ENCODE peak calls at places on chromosomes 13 and 19, in four cellular contexts. One of them, this sample, is unnamed.

GRCh38 chr19:50830266-50831025 is 2.9 kb downstream of the KLK15 start:
- DNase-seq in HepG2: no peak
- DNase-seq in HCT116: no peak
- DNase-seq in K562: no peak
- DNase-seq in this sample: no peak

GRCh38 chr19:46602392-46603194 is 1.5 kb downstream of the CALM3 start:
- DNase-seq in HepG2: no peak
- DNase-seq in K562: no peak
- DNase-seq in HCT116: no peak
- DNase-seq in this sample: no peak

GRCh38 chr19:38144667-38145066 is 79.4 kb downstream of the DPF1 start:
- DNase-seq in HCT116: no peak
- DNase-seq in HepG2: no peak
- DNase-seq in K562: no peak
- DNase-seq in this sample: no peak

GRCh38 chr13:103634066-103634465 is 567.8 kb upstream of the SLC10A2 start:
- DNase-seq in K562: no peak
- DNase-seq in HCT116: no peak
- DNase-seq in HepG2: no peak
- DNase-seq in this sample: no peak

GRCh38 chr19:58356971-58357797 is 3.9 kb upstream of the A1BG start:
- DNase-seq in HepG2: no peak
- DNase-seq in K562: no peak
- DNase-seq in HCT116: no peak
- DNase-seq in this sample: no peak

GRCh38 chr19:3178377-3178972 is at the start of gene S1PR4:
- DNase-seq in K562: no peak
- DNase-seq in HepG2: no peak
- DNase-seq in HCT116: no peak
- DNase-seq in this sample: no peak

GRCh38 chr13:52975969-52976368 is 52.6 kb upstream of the OLFM4 start:
- DNase-seq in HCT116: no peak
- DNase-seq in HepG2: no peak
- DNase-seq in K562: no peak
- DNase-seq in this sample: no peak

GRCh38 chr13:43298799-43299198 is 275.4 kb downstream of the DNAJC15 start:
- DNase-seq in K562: no peak
- DNase-seq in HepG2: no peak
- DNase-seq in HCT116: no peak
- DNase-seq in this sample: no peak

GRCh38 chr13:114107686-114108081 is 24.7 kb downstream of the RASA3 start:
- DNase-seq in K562: no peak
- DNase-seq in HCT116: no peak
- DNase-seq in HepG2: no peak
- DNase-seq in this sample: no peak

GRCh38 chr19:7888145-7888825 is at the start of gene LRRC8E:
- DNase-seq in HepG2: peak; percentile 59
- DNase-seq in HCT116: no peak
- DNase-seq in K562: peak; percentile 90
- DNase-seq in this sample: no peak

GRCh38 chr13:108302279-108302678 is 32.8 kb downstream of the TNFSF13B start:
- DNase-seq in K562: no peak
- DNase-seq in HCT116: no peak
- DNase-seq in HepG2: no peak
- DNase-seq in this sample: no peak

GRCh38 chr19:41616785-41617621 is 9.9 kb downstream of the CEACAM4 start:
- DNase-seq in K562: no peak
- DNase-seq in HCT116: no peak
- DNase-seq in HepG2: peak; percentile 9
- DNase-seq in this sample: no peak

GRCh38 chr13:43433691-43434121 is 353.1 kb downstream of the ENOX1 start:
- DNase-seq in K562: no peak
- DNase-seq in HepG2: no peak
- DNase-seq in HCT116: no peak
- DNase-seq in this sample: no peak

GRCh38 chr13:112643759-112644459 is 45.9 kb upstream of the ATP11A start:
- DNase-seq in HCT116: no peak
- DNase-seq in K562: no peak
- DNase-seq in HepG2: peak; percentile 13
- DNase-seq in this sample: no peak

GRCh38 chr19:18879579-18880373 is 16.2 kb downstream of the CERS1 start:
- DNase-seq in HCT116: peak; percentile 46
- DNase-seq in K562: peak; percentile 96
- DNase-seq in HepG2: no peak
- DNase-seq in this sample: no peak

GRCh38 chr13:76836311-76836710 is 49.9 kb downstream of the KCTD12 start:
- DNase-seq in HCT116: no peak
- DNase-seq in K562: no peak
- DNase-seq in HepG2: no peak
- DNase-seq in this sample: no peak

GRCh38 chr19:4012092-4012974 is 4.8 kb downstream of the PIAS4 start:
- DNase-seq in HCT116: no peak
- DNase-seq in HepG2: no peak
- DNase-seq in K562: no peak
- DNase-seq in this sample: no peak

GRCh38 chr19:39296906-39297305 is 699 bp downstream of the IFNL1 start:
- DNase-seq in HCT116: no peak
- DNase-seq in HepG2: no peak
- DNase-seq in K562: no peak
- DNase-seq in this sample: no peak

GRCh38 chr13:45718992-45719391 is 16.9 kb downstream of the CBY2 start:
- DNase-seq in HepG2: no peak
- DNase-seq in HCT116: no peak
- DNase-seq in K562: no peak
- DNase-seq in this sample: no peak

GRCh38 chr19:53982056-53982455 is 9.4 kb upstream of the CACNG6 start:
- DNase-seq in HCT116: no peak
- DNase-seq in HepG2: no peak
- DNase-seq in K562: no peak
- DNase-seq in this sample: no peak

GRCh38 chr19:44356383-44357111 is at the start of gene ZNF112:
- DNase-seq in HCT116: peak; percentile 90
- DNase-seq in K562: peak; percentile 43
- DNase-seq in HepG2: peak; percentile 94
- DNase-seq in this sample: peak; percentile 69

GRCh38 chr13:49681837-49682236 is 9.4 kb downstream of the EBPL start:
- DNase-seq in HepG2: no peak
- DNase-seq in K562: no peak
- DNase-seq in HCT116: no peak
- DNase-seq in this sample: no peak

GRCh38 chr19:48511321-48511731 is 309 bp downstream of the LMTK3 start:
- DNase-seq in HepG2: no peak
- DNase-seq in HCT116: no peak
- DNase-seq in K562: no peak
- DNase-seq in this sample: no peak

GRCh38 chr19:1470864-1471513 is 8.0 kb downstream of the C19orf25 start:
- DNase-seq in HepG2: no peak
- DNase-seq in K562: no peak
- DNase-seq in HCT116: no peak
- DNase-seq in this sample: no peak

GRCh38 chr19:6402058-6402457 is 9.1 kb upstream of the GTF2F1 start:
- DNase-seq in K562: no peak
- DNase-seq in HCT116: no peak
- DNase-seq in HepG2: no peak
- DNase-seq in this sample: no peak

GRCh38 chr13:110711778-110712070 is 1.8 kb upstream of the ING1 start:
- DNase-seq in K562: no peak
- DNase-seq in HepG2: peak; percentile 39
- DNase-seq in HCT116: no peak
- DNase-seq in this sample: no peak

GRCh38 chr19:6723108-6723618 is 2.7 kb upstream of the C3 start:
- DNase-seq in HepG2: peak; percentile 93
- DNase-seq in K562: no peak
- DNase-seq in HCT116: no peak
- DNase-seq in this sample: no peak

GRCh38 chr13:91184244-91184926 is 163.1 kb upstream of the MIR17HG start:
- DNase-seq in HCT116: no peak
- DNase-seq in K562: no peak
- DNase-seq in HepG2: no peak
- DNase-seq in this sample: no peak

GRCh38 chr19:7307590-7308218 is 13.5 kb upstream of the INSR start:
- DNase-seq in HepG2: no peak
- DNase-seq in HCT116: no peak
- DNase-seq in K562: no peak
- DNase-seq in this sample: no peak

GRCh38 chr19:5891938-5892771 is 11.4 kb downstream of the NDUFA11 start:
- DNase-seq in HCT116: no peak
- DNase-seq in HepG2: no peak
- DNase-seq in K562: peak; percentile 62
- DNase-seq in this sample: no peak

GRCh38 chr13:24456396-24456795 is 56.2 kb downstream of the PARP4 start:
- DNase-seq in HepG2: no peak
- DNase-seq in K562: no peak
- DNase-seq in HCT116: no peak
- DNase-seq in this sample: no peak

GRCh38 chr13:102536196-102536595 is 60.6 kb upstream of the TPP2 start:
- DNase-seq in K562: no peak
- DNase-seq in HCT116: no peak
- DNase-seq in HepG2: no peak
- DNase-seq in this sample: no peak

GRCh38 chr19:5809053-5809452 is 4.2 kb downstream of the NRTN start:
- DNase-seq in K562: no peak
- DNase-seq in HCT116: no peak
- DNase-seq in HepG2: no peak
- DNase-seq in this sample: no peak

GRCh38 chr19:46306501-46306900 is 9.7 kb downstream of the HIF3A start:
- DNase-seq in HepG2: no peak
- DNase-seq in HCT116: no peak
- DNase-seq in K562: no peak
- DNase-seq in this sample: no peak

GRCh38 chr19:21910318-21910717 is 74.3 kb upstream of the ZNF43 start:
- DNase-seq in HCT116: no peak
- DNase-seq in K562: no peak
- DNase-seq in HepG2: no peak
- DNase-seq in this sample: peak; percentile 8

DNA sequence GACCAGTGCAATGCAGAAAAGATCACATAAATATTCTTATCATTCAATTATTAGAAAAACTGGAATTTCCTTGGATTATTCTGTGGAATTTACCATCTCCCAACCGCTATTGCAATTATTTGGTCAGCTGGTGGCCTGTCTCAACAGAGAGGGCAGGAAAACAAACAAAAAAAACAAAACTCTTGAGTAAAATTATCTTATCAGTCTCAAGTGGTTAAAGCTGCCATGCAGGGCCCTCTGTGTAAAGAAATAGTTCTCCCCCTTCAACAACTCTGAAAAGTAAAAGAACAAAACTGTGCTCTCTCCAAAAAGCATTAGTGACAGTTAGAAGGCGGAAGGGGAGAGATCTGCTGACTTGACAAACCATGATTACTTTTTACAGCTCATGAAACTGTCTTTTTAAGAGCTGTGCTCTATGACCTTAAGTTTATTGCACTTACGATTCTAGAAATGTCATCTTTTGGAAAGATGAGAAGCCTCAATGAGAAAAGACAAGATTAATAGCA is 152.3 kb downstream of the DLEU7 start:
- DNase-seq in K562: no peak
- DNase-seq in HepG2: no peak
- DNase-seq in HCT116: no peak
- DNase-seq in this sample: no peak
- TF ChIP-seq TCF7L2 in K562: no peak
- TF ChIP-seq TCF7L2 in HepG2: no peak
- TF ChIP-seq TCF7L2 in HCT116: no peak
- TF ChIP-seq TCF7L2 in this sample: no peak

GRCh38 chr13:73984201-73984600 is 150.0 kb downstream of the KLF12 start:
- DNase-seq in HCT116: no peak
- DNase-seq in K562: no peak
- DNase-seq in HepG2: no peak
- DNase-seq in this sample: no peak

GRCh38 chr13:73987618-73988017 is 146.6 kb downstream of the KLF12 start:
- DNase-seq in HepG2: no peak
- DNase-seq in HCT116: no peak
- DNase-seq in K562: no peak
- DNase-seq in this sample: no peak

GRCh38 chr13:73983109-73983508 is 151.1 kb downstream of the KLF12 start:
- DNase-seq in HCT116: no peak
- DNase-seq in K562: no peak
- DNase-seq in HepG2: no peak
- DNase-seq in this sample: no peak

GRCh38 chr13:73984949-73985691 is 149.1 kb downstream of the KLF12 start:
- DNase-seq in K562: no peak
- DNase-seq in HCT116: no peak
- DNase-seq in HepG2: no peak
- DNase-seq in this sample: no peak

GRCh38 chr13:73985789-73986188 is 148.4 kb downstream of the KLF12 start:
- DNase-seq in K562: no peak
- DNase-seq in HepG2: no peak
- DNase-seq in HCT116: no peak
- DNase-seq in this sample: no peak
- H3K4me1 ChIP-seq in K562: no peaks in the 10 kb centered on the region
- H3K4me1 ChIP-seq in HepG2: peaks cover 5% of the 10 kb centered on the region
- H3K4me1 ChIP-seq in HCT116: no peaks in the 10 kb centered on the region
- H3K4me1 ChIP-seq in this sample: no peaks in the 10 kb centered on the region

GRCh38 chr13:98978280-98978679 is 416 bp upstream of the DOCK9 start:
- DNase-seq in HCT116: peak; percentile 15
- DNase-seq in K562: no peak
- DNase-seq in HepG2: no peak
- DNase-seq in this sample: peak; percentile 43
- TF ChIP-seq TCF7L2 in HCT116: no peak
- TF ChIP-seq TCF7L2 in K562: no peak
- TF ChIP-seq TCF7L2 in HepG2: no peak
- TF ChIP-seq TCF7L2 in this sample: no peak

GRCh38 chr13:33261426-33262068 is 24.0 kb downstream of the STARD13 start:
- DNase-seq in HepG2: peak; percentile 83
- DNase-seq in HCT116: no peak
- DNase-seq in K562: no peak
- DNase-seq in this sample: no peak
- H3K4me1 ChIP-seq in HepG2: peaks cover 92% of the 10 kb centered on the region
- H3K4me1 ChIP-seq in HCT116: peaks cover 32% of the 10 kb centered on the region
- H3K4me1 ChIP-seq in K562: no peaks in the 10 kb centered on the region
- H3K4me1 ChIP-seq in this sample: peaks cover 7% of the 10 kb centered on the region

GRCh38 chr13:26482451-26483197 is 74.9 kb upstream of the WASF3 start:
- DNase-seq in HCT116: peak; percentile 76
- DNase-seq in K562: peak; percentile 57
- DNase-seq in HepG2: peak; percentile 61
- DNase-seq in this sample: peak; percentile 51
- TF ChIP-seq TCF7L2 in HCT116: peak; percentile 71
- TF ChIP-seq TCF7L2 in K562: no peak
- TF ChIP-seq TCF7L2 in HepG2: no peak
- TF ChIP-seq TCF7L2 in this sample: peak; percentile 28

GRCh38 chr13:35471466-35472307 is 4.8 kb downstream of the MAB21L1 start:
- DNase-seq in HCT116: no peak
- DNase-seq in HepG2: no peak
- DNase-seq in K562: no peak
- DNase-seq in this sample: no peak

GRCh38 chr13:35470671-35471465 is 5.6 kb downstream of the MAB21L1 start:
- DNase-seq in K562: no peak
- DNase-seq in HepG2: no peak
- DNase-seq in HCT116: no peak
- DNase-seq in this sample: no peak

GRCh38 chr13:35469781-35470380 is 6.6 kb downstream of the MAB21L1 start:
- DNase-seq in K562: no peak
- DNase-seq in HCT116: no peak
- DNase-seq in HepG2: no peak
- DNase-seq in this sample: no peak

GRCh38 chr13:35465345-35465744 is 11.1 kb downstream of the MAB21L1 start:
- DNase-seq in K562: no peak
- DNase-seq in HCT116: no peak
- DNase-seq in HepG2: no peak
- DNase-seq in this sample: no peak

GRCh38 chr13:35468195-35468594 is 8.3 kb downstream of the MAB21L1 start:
- DNase-seq in K562: no peak
- DNase-seq in HepG2: no peak
- DNase-seq in HCT116: no peak
- DNase-seq in this sample: no peak
- H3K4me1 ChIP-seq in K562: no peaks in the 10 kb centered on the region
- H3K4me1 ChIP-seq in HepG2: no peaks in the 10 kb centered on the region
- H3K4me1 ChIP-seq in HCT116: no peaks in the 10 kb centered on the region
- H3K4me1 ChIP-seq in this sample: no peaks in the 10 kb centered on the region

This sample was measured in Panc1.